ENCODE peak calls at places on chromosomes 4 and X, in six cellular contexts. W is SJSA1, S is Calu3, R is ureter, C is EL, X is HT1080. Y is an unnamed sample.
A peak's percentile ranks its signal among the peaks of the same experiment; 100 is the strongest.

GRCh38 chr4:26731342-26731741 is 129.3 kb upstream of the STIM2 start:
- DNase-seq in W (no peak), S (no peak), R (no peak), C (no peak), X (no peak), Y (peak; percentile 8)

GRCh38 chr4:88823058-88823919 is 125.7 kb upstream of the NAP1L5 start:
- DNase-seq in W (peak; percentile 74), S (peak; percentile 67), R (peak; percentile 93), C (peak; percentile 89), X (peak; percentile 92), Y (peak; percentile 66)

GRCh38 chr4:127188847-127189246 is 443.9 kb upstream of the INTU start:
- DNase-seq in W (no peak), S (no peak), R (no peak), C (peak; percentile 4), X (peak; percentile 43), Y (no peak)

GRCh38 chr4:1490906-1491629 is 84.8 kb upstream of the NKX1-1 start:
- DNase-seq in W (no peak), S (no peak), R (no peak), C (no peak), X (no peak), Y (no peak)

GRCh38 chr4:14783011-14783877 is 219.0 kb upstream of the CPEB2 start:
- DNase-seq in W (no peak), S (no peak), R (no peak), C (peak; percentile 77), X (peak; percentile 98), Y (peak; percentile 80)

GRCh38 chr4:113069212-113069892 is 19.9 kb downstream of the ANK2 start:
- DNase-seq in W (no peak), S (no peak), R (no peak), C (peak; percentile 8), X (peak; percentile 58), Y (no peak)

GRCh38 chr4:114026447-114026846 is 47.0 kb upstream of the ARSJ start:
- DNase-seq in W (no peak), S (no peak), R (no peak), C (no peak), X (no peak), Y (no peak)

GRCh38 chrX:5857232-5857631 is 371.4 kb downstream of the NLGN4X start:
- DNase-seq in W (no peak), S (no peak), R (no peak), C (no peak), X (no peak), Y (no peak)

GRCh38 chrX:40099046-40099968 is 1.5 kb upstream of the BCOR start:
- DNase-seq in W (peak; percentile 61), S (peak; percentile 44), R (no peak), C (peak; percentile 49), X (peak; percentile 41), Y (peak; percentile 67)

GRCh38 chr4:77776182-77777134 is 42.7 kb downstream of the CNOT6L start:
- DNase-seq in W (no peak), S (no peak), R (no peak), C (no peak), X (no peak), Y (no peak)

GRCh38 chr4:182126567-182126966 is 116.6 kb upstream of the TENM3 start:
- DNase-seq in W (no peak), S (no peak), R (no peak), C (peak; percentile 52), X (peak; percentile 80), Y (no peak)

Y was measured in activated T-cell treated with anti-CD3 and anti-CD28 coated beads, Interleukin-2, amount 50 U/mL, for 72 hours.